ENCODE peak calls at places on chromosomes 6 and 20, in four cellular contexts. U is HCT116, T is AG04449, C is endothelial cell of umbilical vein. P is an unnamed sample.

GRCh38 chr6:2378891-2379652 is 133.7 kb upstream of the GMDS start:
- DNase-seq in T (no peak), U (peak), C (peak), P (no peak)

GRCh38 chr6:105981002-105981887 is 104.9 kb upstream of the PRDM1 start:
- DNase-seq in T (no peak), C (no peak), U (no peak), P (no peak)

GRCh38 chr6:99933129-99933528 is 60.9 kb downstream of the MCHR2 start:
- DNase-seq in C (no peak), U (no peak), T (peak), P (peak)

GRCh38 chr20:50309280-50309763 is 118.7 kb downstream of the CEBPB start:
- DNase-seq in U (no peak), T (no peak), C (no peak), P (no peak)

GRCh38 chr20:62742979-62743776 is 34.5 kb downstream of the NTSR1 start:
- DNase-seq in U (no peak), C (no peak), T (no peak), P (no peak)

GRCh38 chr6:108805611-108806181 is 42.5 kb upstream of the ARMC2 start:
- DNase-seq in T (no peak), C (no peak), U (no peak), P (no peak)

GRCh38 chr6:26594730-26595632 is 1.8 kb upstream of the ABT1 start:
- DNase-seq in T (peak), U (peak), C (peak), P (no peak)

GRCh38 chr20:35653430-35653734 is 11.3 kb downstream of the CPNE1 start:
- DNase-seq in T (no peak), C (no peak), U (no peak), P (no peak)

GRCh38 chr20:62494537-62494936 is 18.7 kb upstream of the GATA5 start:
- DNase-seq in T (no peak), U (no peak), C (no peak), P (no peak)

GRCh38 chr6:135306740-135307420 is 125.8 kb downstream of the MYB start:
- DNase-seq in C (no peak), U (no peak), T (no peak), P (no peak)

GRCh38 chr20:60009318-60009717 is 51.1 kb downstream of the CDH26 start:
- DNase-seq in C (no peak), T (no peak), U (no peak), P (no peak)

GRCh38 chr6:138809677-138810076 is 13.8 kb downstream of the ECT2L start:
- DNase-seq in T (no peak), C (no peak), U (no peak), P (no peak)

GRCh38 chr6:108417027-108417426 is 122.2 kb downstream of the AFG1L start:
- DNase-seq in U (no peak), C (no peak), T (peak), P (no peak)

GRCh38 chr6:39029156-39030011 is 19.2 kb upstream of the GLP1R start:
- DNase-seq in C (peak), T (no peak), U (peak), P (no peak)

GRCh38 chr20:58650181-58650775 is 805 bp upstream of the STX16 start:
- DNase-seq in T (no peak), C (no peak), U (no peak), P (no peak)

GRCh38 chr20:62739067-62739466 is 30.4 kb downstream of the NTSR1 start:
- DNase-seq in C (no peak), T (no peak), U (no peak), P (no peak)

GRCh38 chr6:126252154-126252553 is 87.8 kb upstream of the CENPW start:
- DNase-seq in C (no peak), T (no peak), U (no peak), P (no peak)
- TF ChIP-seq CTCF in C (no peak), T (no peak), U (no peak), P (no peak)

GRCh38 chr20:38115896-38116295 is 49.2 kb downstream of the TGM2 start:
- DNase-seq in U (no peak), C (no peak), T (no peak), P (no peak)

GRCh38 chr20:38116409-38117165 is 48.5 kb downstream of the TGM2 start:
- DNase-seq in U (no peak), T (no peak), C (no peak), P (no peak)

GRCh38 chr20:38114353-38114791 is 50.7 kb downstream of the TGM2 start:
- DNase-seq in U (no peak), T (no peak), C (no peak), P (no peak)

GRCh38 chr20:38113401-38114325 is 51.4 kb downstream of the TGM2 start:
- DNase-seq in T (no peak), C (no peak), U (peak), P (no peak)

GRCh38 chr20:38115205-38115604 is 49.9 kb downstream of the TGM2 start:
- DNase-seq in C (no peak), T (no peak), U (no peak), P (no peak)
- TF ChIP-seq CTCF in C (no peak), T (no peak), U (peak), P (peak)

GRCh38 chr6:33213989-33214335 is 5.7 kb downstream of the RING1 start:
- DNase-seq in C (no peak), U (no peak), T (no peak), P (no peak)
- TF ChIP-seq CTCF in C (no peak), U (no peak), T (no peak), P (no peak)

DNA sequence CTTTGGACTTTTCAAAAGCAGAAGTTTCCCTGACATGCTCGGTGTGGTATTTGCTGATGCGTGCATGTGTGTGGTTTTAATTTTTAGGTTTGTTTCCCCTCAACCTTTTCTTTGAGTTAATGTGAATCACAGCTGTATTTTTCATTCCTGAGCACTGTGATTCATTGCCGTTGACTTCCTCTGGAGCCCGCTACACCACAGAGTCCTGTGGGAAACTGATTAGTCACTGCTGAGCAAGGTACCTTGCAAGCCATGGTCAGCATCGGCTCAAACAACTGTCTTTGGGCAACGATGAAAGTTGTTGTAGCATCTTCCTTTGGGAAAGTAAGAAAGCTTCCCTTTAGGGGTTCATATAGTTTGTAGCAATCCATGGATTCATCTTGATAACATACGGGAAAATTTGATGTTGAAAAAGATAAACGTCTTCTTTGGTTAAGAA is 57.5 kb downstream of the RIN2 start:
- DNase-seq in C (peak), U (peak), T (peak), P (peak)
- TF ChIP-seq CTCF in C (no peak), U (no peak), T (no peak), P (peak)